ENCODE peak calls at places on chromosomes 12 and 14, in nine cellular contexts. W is HFF-Myc, Z is psoas muscle, R is BE2C, V is left ventricle myocardium inferior, B is fibroblast of pulmonary artery, A is uterus, E is prostate gland, J is lower leg skin. I is an unnamed sample.

GRCh38 chr12:110661337-110661972 is 27.5 kb downstream of the HVCN1 start:
- DNase-seq in J (peak; percentile 48), R (no peak), W (no peak), A (no peak), B (no peak), V (peak; percentile 28), E (no peak), Z (peak; percentile 28), I (no peak)

GRCh38 chr12:69739287-69740191 is 879 bp downstream of the RAB3IP start:
- DNase-seq in V (peak; percentile 23), B (peak; percentile 62), R (peak; percentile 17), Z (peak; percentile 30), E (peak; percentile 39), A (peak; percentile 24), W (no peak), J (peak; percentile 16), I (peak; percentile 8)

GRCh38 chr12:32466187-32466586 is 66.8 kb downstream of the FGD4 start:
- DNase-seq in V (no peak), Z (no peak), J (no peak), W (no peak), A (no peak), E (no peak), B (no peak), R (no peak), I (no peak)

GRCh38 chr14:103892247-103892646 is 36.0 kb upstream of the TDRD9 start:
- DNase-seq in B (no peak), J (no peak), R (no peak), Z (no peak), A (no peak), W (no peak), V (no peak), E (no peak), I (no peak)

GRCh38 chr14:105210266-105211025 is 29.3 kb upstream of the NUDT14 start:
- DNase-seq in V (no peak), A (no peak), E (no peak), J (no peak), Z (no peak), W (no peak), R (no peak), B (no peak), I (no peak)

GRCh38 chr14:94681300-94682060 is 69.3 kb downstream of the SERPINA3 start:
- DNase-seq in J (no peak), A (no peak), R (no peak), V (no peak), B (peak; percentile 73), W (no peak), Z (no peak), E (peak; percentile 13), I (peak; percentile 32)

GRCh38 chr14:64209428-64210165 is 84.6 kb downstream of the ESR2 start:
- DNase-seq in Z (no peak), V (peak; percentile 64), E (no peak), J (no peak), B (peak; percentile 65), W (no peak), A (no peak), R (no peak), I (peak; percentile 63)

GRCh38 chr12:50222275-50222783 is 55.2 kb upstream of the CERS5 start:
- DNase-seq in W (peak; percentile 89), J (peak; percentile 62), E (peak; percentile 57), A (peak; percentile 78), R (peak; percentile 80), B (peak; percentile 94), V (peak; percentile 34), Z (peak; percentile 35), I (peak; percentile 94)

GRCh38 chr12:114916124-114916523 is 232.1 kb upstream of the TBX3 start:
- DNase-seq in W (peak; percentile 96), A (no peak), Z (no peak), R (no peak), J (no peak), B (peak; percentile 60), V (no peak), E (no peak), I (peak; percentile 87)

GRCh38 chr14:55302770-55303472 is 31.7 kb downstream of the FBXO34 start:
- DNase-seq in V (no peak), B (no peak), W (no peak), E (no peak), A (no peak), J (no peak), R (no peak), Z (no peak), I (no peak)

GRCh38 chr14:20631023-20631820 is 10.3 kb downstream of the OR6S1 start:
- DNase-seq in A (peak; percentile 55), E (peak; percentile 36), V (no peak), Z (no peak), W (no peak), B (peak; percentile 64), J (no peak), R (peak; percentile 71), I (peak; percentile 53)

GRCh38 chr12:39505025-39505424 is 62.1 kb upstream of the KIF21A start:
- DNase-seq in A (no peak), R (no peak), V (no peak), Z (no peak), B (no peak), W (no peak), E (no peak), J (no peak), I (no peak)

GRCh38 chr12:2286461-2287131 is 233.8 kb downstream of the CACNA1C start:
- DNase-seq in V (no peak), R (no peak), J (no peak), B (no peak), A (no peak), W (no peak), Z (no peak), E (no peak), I (peak; percentile 95)
- H3K4me3 ChIP-seq in V (peak overlapping the region; percentile 0), R (no peak overlapping the region), J (no peak overlapping the region), B (no peak overlapping the region), A (no peak overlapping the region), W (no peak overlapping the region), Z (no peak overlapping the region), E (no peak overlapping the region), I (no peak overlapping the region)

GRCh38 chr14:70828188-70828587 is 18.9 kb upstream of the MAP3K9 start:
- DNase-seq in R (no peak), V (no peak), W (no peak), E (no peak), B (no peak), Z (no peak), J (no peak), A (no peak), I (no peak)

GRCh38 chr14:70822706-70823185 is 13.4 kb upstream of the MAP3K9 start:
- DNase-seq in E (no peak), R (peak; percentile 46), J (no peak), W (no peak), B (peak; percentile 39), V (peak; percentile 43), A (no peak), Z (no peak), I (peak; percentile 24)

GRCh38 chr14:70831382-70831781 is 22.1 kb upstream of the MAP3K9 start:
- DNase-seq in W (no peak), B (no peak), A (no peak), J (no peak), Z (no peak), E (no peak), R (no peak), V (no peak), I (no peak)

GRCh38 chr14:70823281-70823680 is 14.0 kb upstream of the MAP3K9 start:
- DNase-seq in Z (no peak), J (no peak), R (no peak), B (no peak), W (no peak), V (no peak), E (no peak), A (no peak), I (no peak)

GRCh38 chr14:70827366-70828151 is 18.2 kb upstream of the MAP3K9 start:
- DNase-seq in B (no peak), Z (no peak), V (no peak), A (no peak), E (no peak), W (no peak), R (no peak), J (no peak), I (peak; percentile 40)
- TF ChIP-seq CTCF in B (no peak), Z (no peak), V (no peak), A (no peak), E (no peak), W (no peak), R (no peak), J (no peak), I (peak; percentile 30)

DNA sequence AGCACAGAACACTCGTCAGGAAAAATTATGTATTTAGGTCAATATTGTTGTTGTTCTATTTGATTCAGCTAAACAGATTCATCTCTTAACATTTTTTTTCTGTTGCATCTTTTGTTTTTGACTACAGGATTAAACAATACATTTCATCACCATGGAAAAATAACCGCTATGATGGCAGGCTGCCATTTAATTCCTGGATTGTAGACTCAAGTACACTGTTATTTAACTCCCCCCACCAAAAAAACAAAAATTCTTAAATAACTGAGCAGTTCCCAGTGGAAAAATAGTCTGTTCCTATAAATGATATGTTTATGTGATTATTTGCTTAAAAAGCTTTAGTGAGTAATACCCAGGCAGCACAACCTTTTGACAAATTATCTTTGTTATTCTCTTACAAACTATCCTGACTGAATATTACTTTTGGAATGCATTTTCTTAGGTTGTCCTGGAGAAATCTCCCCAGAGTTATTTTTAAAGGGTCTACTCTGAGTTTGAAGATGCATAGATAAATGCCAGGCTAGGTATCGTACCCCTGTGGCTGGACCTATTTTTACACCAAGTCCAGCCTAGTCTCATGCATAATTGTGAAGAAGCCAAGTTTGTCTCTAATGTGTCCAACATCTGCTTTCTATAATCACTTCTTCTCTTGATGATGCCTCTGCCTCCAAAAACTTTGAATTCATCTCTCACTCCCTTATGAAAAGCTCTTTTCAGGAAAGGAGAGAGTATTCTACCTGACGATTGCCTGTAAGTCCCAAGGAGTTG is 3.7 kb downstream of the KERA start:
- DNase-seq in W (peak; percentile 87), Z (no peak), V (no peak), A (peak; percentile 60), E (no peak), R (no peak), J (no peak), B (peak; percentile 98), I (peak; percentile 94)
- H3K4me3 ChIP-seq in W (no peak overlapping the region), Z (no peak overlapping the region), V (no peak overlapping the region), A (no peak overlapping the region), E (no peak overlapping the region), R (no peak overlapping the region), J (no peak overlapping the region), B (no peak overlapping the region), I (no peak overlapping the region)

GRCh38 chr12:117188121-117188665 is 2.1 kb downstream of the FBXO21 start:
- DNase-seq in J (no peak), A (no peak), Z (no peak), V (no peak), B (no peak), E (no peak), W (no peak), R (no peak), I (no peak)

GRCh38 chr12:117192057-117192456 is 1.8 kb upstream of the FBXO21 start:
- DNase-seq in V (no peak), B (no peak), J (no peak), R (no peak), E (no peak), Z (no peak), W (no peak), A (no peak), I (no peak)

GRCh38 chr12:117189725-117190209 is 503 bp downstream of the FBXO21 start:
- DNase-seq in J (no peak), A (peak; percentile 25), V (no peak), Z (peak; percentile 31), E (no peak), W (no peak), B (peak; percentile 27), R (peak; percentile 43), I (peak; percentile 32)

GRCh38 chr12:117190210-117190781 is at the start of gene FBXO21:
- DNase-seq in Z (peak; percentile 90), E (peak; percentile 90), R (peak; percentile 96), A (peak; percentile 90), W (peak; percentile 25), J (peak; percentile 83), B (peak; percentile 80), V (peak; percentile 91), I (peak; percentile 80)

GRCh38 chr12:117188961-117189724 is 1.1 kb downstream of the FBXO21 start:
- DNase-seq in E (no peak), Z (no peak), A (peak; percentile 18), J (no peak), B (peak; percentile 65), R (no peak), W (no peak), V (no peak), I (peak; percentile 49)
- TF ChIP-seq CTCF in E (no peak), Z (no peak), A (no peak), J (no peak), B (no peak), R (no peak), W (no peak), V (no peak), I (no peak)